ENCODE peak calls at places on chromosome 4, in seven cellular contexts. X is pancreas, U is HFF-Myc, S is uterus, C is suprapubic skin, Z is OCI-LY7, P is colonic mucosa. I is an unnamed sample.

GRCh38 chr4:44070843-44071242 is 377.8 kb downstream of the KCTD8 start:
- DNase-seq in U (no peak), C (no peak), Z (no peak), S (no peak), X (no peak), P (no peak), I (no peak)

GRCh38 chr4:54228064-54228527 is 997 bp upstream of the PDGFRA start:
- DNase-seq in P (peak), S (peak), U (peak), X (peak), C (peak), Z (no peak), I (peak)

GRCh38 chr4:100288811-100289529 is 98.7 kb upstream of the DDIT4L start:
- DNase-seq in U (no peak), C (no peak), P (no peak), Z (no peak), S (no peak), X (no peak), I (peak)

GRCh38 chr4:158292156-158292555 is 81.9 kb downstream of the TMEM144 start:
- DNase-seq in X (no peak), C (no peak), P (no peak), U (no peak), Z (no peak), S (no peak), I (no peak)

GRCh38 chr4:44725861-44726820 is at the start of gene GNPDA2:
- DNase-seq in Z (peak), S (peak), P (peak), X (peak), C (peak), U (peak), I (peak)

GRCh38 chr4:24560770-24561415 is 23.5 kb downstream of the DHX15 start:
- DNase-seq in U (peak), S (no peak), Z (no peak), X (no peak), P (no peak), C (no peak), I (peak)

GRCh38 chr4:118417325-118417724 is 64.5 kb upstream of the PRSS12 start:
- DNase-seq in X (no peak), C (no peak), S (no peak), P (no peak), Z (no peak), U (no peak), I (peak)

GRCh38 chr4:124708517-124709300 is 3.8 kb downstream of the ANKRD50 start:
- DNase-seq in S (no peak), C (no peak), X (no peak), U (no peak), P (no peak), Z (no peak), I (peak)

GRCh38 chr4:163157157-163157556 is 9.5 kb downstream of the NAF1 start:
- DNase-seq in P (no peak), C (no peak), S (no peak), Z (no peak), X (no peak), U (no peak), I (peak)

GRCh38 chr4:38106886-38107514 is 146.8 kb downstream of the PTTG2 start:
- DNase-seq in U (no peak), C (no peak), Z (no peak), P (peak), S (no peak), X (no peak), I (no peak)

GRCh38 chr4:181225616-181226261 is 1017.5 kb upstream of the TENM3 start:
- DNase-seq in U (no peak), C (no peak), X (no peak), P (no peak), S (no peak), Z (no peak), I (no peak)

GRCh38 chr4:150156543-150156942 is 78.3 kb downstream of the DCLK2 start:
- DNase-seq in U (no peak), C (no peak), S (no peak), X (no peak), Z (no peak), P (no peak), I (no peak)

GRCh38 chr4:76002176-76002575 is 5.1 kb downstream of the CXCL9 start:
- DNase-seq in S (no peak), X (no peak), Z (no peak), C (no peak), P (no peak), U (no peak), I (peak)

GRCh38 chr4:30720021-30720655 is at the start of gene PCDH7:
- DNase-seq in C (no peak), P (peak), U (no peak), S (peak), Z (no peak), X (peak), I (no peak)

GRCh38 chr4:170391066-170391754 is 301.5 kb upstream of the AADAT start:
- DNase-seq in X (no peak), Z (no peak), S (no peak), P (no peak), C (no peak), U (no peak), I (peak)

GRCh38 chr4:139278956-139279722 is 886 bp downstream of the MGARP start:
- DNase-seq in Z (no peak), S (no peak), X (no peak), C (no peak), P (no peak), U (no peak), I (no peak)
- H3K4me3 ChIP-seq in Z (peak), S (peak), X (no peak), C (peak), P (peak), U (peak), I (peak)

GRCh38 chr4:3046149-3046548 is 28.2 kb downstream of the HTT-AS start:
- DNase-seq in S (no peak), U (no peak), Z (peak), C (no peak), P (no peak), X (no peak), I (no peak)

GRCh38 chr4:3043272-3044020 is 30.9 kb downstream of the HTT-AS start:
- DNase-seq in P (no peak), C (no peak), X (no peak), Z (no peak), U (no peak), S (no peak), I (no peak)

GRCh38 chr4:3044812-3045499 is 29.4 kb downstream of the HTT-AS start:
- DNase-seq in X (no peak), S (no peak), C (no peak), Z (no peak), P (no peak), U (no peak), I (no peak)

GRCh38 chr4:3046623-3047022 is 27.7 kb downstream of the HTT-AS start:
- DNase-seq in X (no peak), P (no peak), U (no peak), S (no peak), Z (no peak), C (no peak), I (no peak)

DNA sequence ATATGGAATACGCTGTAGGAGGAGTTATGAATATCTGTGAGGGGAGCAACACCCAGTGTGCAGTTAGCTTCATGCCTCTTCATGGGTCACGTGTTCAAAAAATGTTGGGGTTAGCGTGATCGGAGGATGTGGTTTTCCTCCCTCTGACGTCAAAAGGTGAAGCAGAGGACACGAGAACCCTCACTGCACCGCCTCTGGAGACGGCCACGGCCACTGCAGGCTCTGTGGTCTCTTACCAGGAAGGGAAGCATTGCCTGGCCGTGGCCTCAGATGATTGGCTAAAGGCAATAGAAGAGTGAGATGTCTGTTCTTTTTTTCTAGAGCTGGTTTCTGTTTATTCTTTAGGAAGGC is 28.9 kb downstream of the HTT-AS start:
- DNase-seq in S (no peak), P (peak), Z (no peak), C (no peak), U (no peak), X (no peak), I (peak)
- TF ChIP-seq CTCF in S (no peak), P (no peak), Z (no peak), C (no peak), U (no peak), X (no peak), I (no peak)

GRCh38 chr4:10011885-10012284 is 9.4 kb downstream of the SLC2A9 start:
- DNase-seq in S (no peak), C (no peak), X (no peak), Z (no peak), P (no peak), U (no peak), I (no peak)
- H3K4me3 ChIP-seq in S (no peak), C (no peak), X (no peak), Z (no peak), P (no peak), U (no peak), I (no peak)

GRCh38 chr4:183288955-183289354 is 31.1 kb downstream of the CLDN22 start:
- DNase-seq in X (no peak), S (no peak), Z (no peak), P (no peak), C (no peak), U (no peak), I (no peak)
- TF ChIP-seq CTCF in X (no peak), S (no peak), Z (no peak), P (no peak), C (no peak), U (no peak), I (no peak)

I was measured in AG10803.